ENCODE peak calls at places on chromosomes 6 and 20, in seven cellular contexts. M, S, P, Y, E, G and T are unnamed samples.

GRCh38 chr6:151148111-151148510 is 91.7 kb upstream of the AKAP12 start:
- DNase-seq in G (no peak), Y (no peak), E (no peak), P (no peak), M (no peak), S (no peak), T (no peak)

GRCh38 chr6:35088281-35089215 is 52.6 kb downstream of the TCP11 start:
- DNase-seq in M (no peak), Y (no peak), S (peak), G (no peak), P (no peak), E (no peak), T (no peak)

GRCh38 chr6:156859686-156860085 is 82.5 kb downstream of the ARID1B start:
- DNase-seq in S (no peak), Y (no peak), M (no peak), E (no peak), G (no peak), P (no peak), T (no peak)

GRCh38 chr6:10175330-10175729 is 239.5 kb downstream of the TFAP2A start:
- DNase-seq in Y (no peak), P (no peak), E (no peak), G (no peak), S (no peak), M (no peak), T (no peak)

GRCh38 chr6:31771992-31772358 is 5.2 kb downstream of the VWA7 start:
- DNase-seq in E (no peak), S (no peak), Y (peak), P (no peak), G (no peak), M (peak), T (no peak)

GRCh38 chr6:165676435-165677068 is 13.5 kb upstream of the PDE10A start:
- DNase-seq in E (no peak), Y (peak), G (no peak), P (no peak), M (no peak), S (no peak), T (no peak)

GRCh38 chr6:123393333-123393732 is 243.4 kb downstream of the TRDN start:
- DNase-seq in S (no peak), E (no peak), G (no peak), M (no peak), Y (peak), P (no peak), T (peak)

GRCh38 chr6:170024940-170025339 is 265.9 kb downstream of the DLL1 start:
- DNase-seq in S (peak), M (peak), Y (no peak), E (no peak), G (no peak), P (no peak), T (no peak)

GRCh38 chr6:14739830-14740229 is 506.0 kb upstream of the JARID2 start:
- DNase-seq in M (no peak), Y (no peak), P (no peak), E (no peak), S (no peak), G (no peak), T (no peak)

GRCh38 chr6:75223461-75223860 is 17.6 kb upstream of the COL12A1 start:
- DNase-seq in Y (peak), S (no peak), G (no peak), M (no peak), P (no peak), E (no peak), T (no peak)

GRCh38 chr6:56649053-56649769 is 6.5 kb upstream of the DST start:
- DNase-seq in P (no peak), Y (peak), M (no peak), G (no peak), E (no peak), S (no peak), T (peak)

GRCh38 chr20:49607568-49607967 is 39.6 kb upstream of the PTGIS start:
- DNase-seq in M (no peak), P (no peak), Y (no peak), E (no peak), S (no peak), G (no peak), T (no peak)

GRCh38 chr20:49614338-49615050 is 46.6 kb upstream of the PTGIS start:
- DNase-seq in P (no peak), M (no peak), E (no peak), G (no peak), Y (no peak), S (no peak), T (no peak)

GRCh38 chr20:49608752-49609670 is 41.1 kb upstream of the PTGIS start:
- DNase-seq in P (peak), G (peak), E (peak), S (peak), Y (peak), M (no peak), T (no peak)

GRCh38 chr20:49612127-49612738 is 44.3 kb upstream of the PTGIS start:
- DNase-seq in M (no peak), E (no peak), P (no peak), Y (no peak), G (no peak), S (peak), T (no peak)

GRCh38 chr20:49610701-49611538 is 43.0 kb upstream of the PTGIS start:
- DNase-seq in S (peak), G (peak), M (no peak), P (peak), E (peak), Y (peak), T (no peak)
- H3K4me3 ChIP-seq in S (no peak), G (no peak), M (peak), P (no peak), E (no peak), Y (peak), T (peak)

GRCh38 chr6:42010909-42011308 is 39.4 kb upstream of the TAF8 start:
- DNase-seq in E (no peak), S (no peak), Y (no peak), M (no peak), G (no peak), P (no peak), T (no peak)

GRCh38 chr6:42009844-42010184 is 40.5 kb upstream of the TAF8 start:
- DNase-seq in S (no peak), P (no peak), G (no peak), M (no peak), E (no peak), Y (no peak), T (no peak)

GRCh38 chr6:42012501-42013133 is 37.7 kb upstream of the TAF8 start:
- DNase-seq in P (no peak), G (no peak), Y (peak), E (no peak), S (no peak), M (no peak), T (no peak)

GRCh38 chr6:42010185-42010872 is 40.0 kb upstream of the TAF8 start:
- DNase-seq in G (peak), P (no peak), Y (no peak), M (no peak), E (no peak), S (no peak), T (no peak)

DNA sequence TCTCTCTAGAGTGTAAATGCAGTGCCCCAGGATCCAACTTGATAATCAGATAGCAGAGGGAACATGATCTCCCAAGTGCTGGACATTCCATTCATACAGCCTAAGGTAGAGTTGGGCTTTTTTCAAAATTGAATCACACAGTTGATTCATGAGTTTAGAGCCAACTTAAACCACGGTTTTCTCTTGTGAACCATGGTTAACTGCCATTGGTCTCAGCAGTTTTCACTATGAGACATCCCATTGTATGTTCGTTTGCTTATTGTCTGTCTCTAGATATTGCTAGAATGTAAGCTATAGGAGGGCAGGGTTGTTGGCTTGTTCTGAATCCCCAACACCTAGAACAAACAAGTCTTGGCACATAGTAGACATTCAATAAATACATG is 37.2 kb upstream of the TAF8 start:
- DNase-seq in G (no peak), Y (peak), M (no peak), P (no peak), S (no peak), E (no peak), T (no peak)
- H3K4me3 ChIP-seq in G (no peak), Y (no peak), M (no peak), P (no peak), S (no peak), E (no peak), T (no peak)

GRCh38 chr6:81981812-81982211 is 229.3 kb upstream of the TENT5A start:
- DNase-seq in E (no peak), Y (peak), G (no peak), P (no peak), M (no peak), S (no peak), T (no peak)
- H3K4me3 ChIP-seq in E (no peak), Y (no peak), G (no peak), P (no peak), M (no peak), S (no peak), T (no peak)

GRCh38 chr6:27020553-27020880 is 227.0 kb upstream of the PRSS16 start:
- DNase-seq in M (no peak), P (no peak), S (no peak), Y (no peak), E (no peak), G (no peak), T (no peak)
- H3K4me3 ChIP-seq in M (peak), P (peak), S (peak), Y (peak), E (no peak), G (peak), T (no peak)

GRCh38 chr6:158531970-158532369 is 27.9 kb upstream of the TMEM181 start:
- DNase-seq in S (no peak), G (no peak), P (no peak), M (no peak), Y (no peak), E (no peak), T (no peak)
- H3K4me3 ChIP-seq in S (no peak), G (no peak), P (no peak), M (no peak), Y (no peak), E (no peak), T (no peak)

DNA sequence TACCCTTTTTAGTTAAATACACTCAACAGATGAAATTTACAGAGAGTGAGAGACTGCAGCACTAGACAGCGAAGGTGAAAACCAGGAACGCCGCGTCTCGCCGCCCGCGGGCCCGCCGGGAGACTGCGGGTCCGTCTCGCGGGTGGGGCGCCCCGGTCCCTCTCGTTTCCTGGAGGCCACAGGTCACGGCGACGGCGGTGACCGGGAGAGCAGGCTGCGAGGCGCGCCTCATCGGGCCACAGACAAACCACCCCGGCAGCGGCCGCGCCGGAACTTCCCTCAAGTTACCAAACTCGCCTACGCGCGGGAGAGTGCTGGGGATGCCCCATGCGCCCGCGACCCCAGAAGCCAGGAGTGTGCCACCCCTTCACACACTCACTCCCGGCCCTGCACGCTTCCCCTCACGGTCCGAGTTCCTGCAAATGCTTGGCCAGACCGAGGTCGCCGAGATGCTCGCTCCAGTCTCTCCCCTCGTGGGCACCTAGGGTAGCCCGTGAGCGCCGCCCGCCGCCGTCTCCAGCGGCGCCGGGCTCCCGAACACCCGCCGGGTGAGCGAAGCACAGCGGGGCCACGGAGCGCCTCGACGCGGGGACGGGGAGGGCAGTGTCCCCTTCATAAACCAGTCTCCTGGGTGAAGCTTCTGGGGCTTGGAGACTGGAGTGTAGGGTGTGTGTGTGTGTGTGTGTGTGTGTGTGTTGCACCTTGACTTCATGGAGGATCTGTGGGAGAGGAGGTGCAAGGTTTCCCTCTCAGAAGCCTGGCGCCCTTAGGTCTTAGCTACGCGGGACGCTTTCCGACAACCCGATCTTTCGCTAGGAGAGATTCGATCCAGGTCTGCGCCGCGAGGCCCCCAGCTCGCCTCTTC is 1.4 kb downstream of the BACH2 start:
- DNase-seq in G (peak), Y (peak), P (peak), S (peak), M (no peak), E (peak), T (no peak)
- H3K4me3 ChIP-seq in G (peak), Y (peak), P (peak), S (peak), M (peak), E (peak), T (peak)

DNA sequence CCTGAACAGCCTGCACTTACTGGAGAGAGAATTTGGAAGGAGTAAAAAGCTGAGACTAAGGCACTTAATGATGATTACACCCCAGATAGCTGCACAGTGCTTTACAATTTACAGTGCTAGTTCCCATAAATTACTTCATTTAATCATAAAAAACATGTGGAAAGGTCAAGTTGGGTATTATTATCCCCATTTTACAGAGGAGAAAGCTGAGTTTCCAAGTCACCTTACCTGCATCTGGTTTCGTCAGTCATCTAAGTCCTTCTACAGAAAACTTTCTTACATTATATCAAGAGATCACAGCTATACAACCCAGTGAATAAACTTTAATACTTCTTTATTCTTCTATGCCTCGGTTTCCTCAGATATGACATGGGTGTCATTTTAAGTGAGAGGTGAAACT is 3.3 kb downstream of the PTPRK start:
- DNase-seq in E (no peak), Y (no peak), S (no peak), G (no peak), M (no peak), P (no peak), T (no peak)
- H3K4me3 ChIP-seq in E (no peak), Y (no peak), S (no peak), G (no peak), M (peak), P (no peak), T (no peak)

DNA sequence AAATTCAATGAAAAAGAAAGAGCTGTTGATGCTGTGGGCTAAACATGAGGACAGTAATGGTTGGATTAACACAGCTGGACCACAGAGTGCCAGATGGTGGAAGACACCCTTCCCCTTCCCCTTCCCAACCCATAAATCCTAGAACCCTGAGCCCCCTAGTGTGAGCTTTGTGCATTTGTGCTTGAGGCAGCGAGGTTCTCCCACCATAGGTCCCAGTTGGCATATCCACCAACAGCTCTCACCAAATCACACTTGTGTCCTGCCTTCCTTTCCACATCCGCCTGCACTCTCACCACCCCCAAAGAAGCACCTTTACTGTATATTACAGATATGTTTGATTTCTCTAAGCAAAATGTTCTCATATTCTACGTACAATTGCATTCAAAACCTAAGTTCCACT is 32.8 kb upstream of the HBS1L start:
- DNase-seq in E (no peak), Y (no peak), P (no peak), M (peak), S (no peak), G (no peak), T (no peak)
- H3K4me3 ChIP-seq in E (no peak), Y (no peak), P (no peak), M (no peak), S (no peak), G (peak), T (no peak)

GRCh38 chr6:24446670-24447069 is 42.7 kb downstream of the GPLD1 start:
- DNase-seq in E (no peak), P (no peak), S (no peak), M (no peak), Y (no peak), G (no peak), T (no peak)
- H3K4me3 ChIP-seq in E (no peak), P (no peak), S (no peak), M (no peak), Y (no peak), G (no peak), T (no peak)